ENCODE peak calls at places on chromosome 1, in seven cellular contexts. M, B, D, A, Q, L and G are unnamed samples.

GRCh38 chr1:16372535-16373340 is 5.7 kb downstream of the SZRD1 start:
- DNase-seq in B (no peak), D (no peak), Q (no peak), M (no peak), L (no peak), A (no peak), G (peak; percentile 35)

GRCh38 chr1:45478129-45478802 is 12.7 kb downstream of the TESK2 start:
- DNase-seq in B (no peak), M (no peak), A (no peak), Q (no peak), L (no peak), D (no peak), G (no peak)

GRCh38 chr1:26471498-26472329 is 526 bp upstream of the HMGN2 start:
- DNase-seq in A (no peak), D (peak; percentile 90), M (peak; percentile 88), L (peak; percentile 22), B (peak; percentile 69), Q (peak; percentile 65), G (peak; percentile 65)

GRCh38 chr1:152148991-152149390 is 10.0 kb downstream of the RPTN start:
- DNase-seq in B (no peak), A (no peak), D (no peak), Q (no peak), L (no peak), M (no peak), G (peak; percentile 54)

GRCh38 chr1:38208720-38209632 is 162.4 kb upstream of the POU3F1 start:
- DNase-seq in M (no peak), D (no peak), B (no peak), A (no peak), L (no peak), Q (no peak), G (no peak)

GRCh38 chr1:83999316-83999819 is 436 bp upstream of the TTLL7 start:
- DNase-seq in M (peak; percentile 81), D (peak; percentile 94), A (no peak), L (peak; percentile 11), B (peak; percentile 69), Q (peak; percentile 79), G (peak; percentile 73)

GRCh38 chr1:218620956-218621355 is 275.8 kb downstream of the TGFB2 start:
- DNase-seq in D (no peak), M (no peak), B (no peak), L (no peak), A (no peak), Q (no peak), G (peak; percentile 49)

GRCh38 chr1:233337505-233337904 is 10.0 kb downstream of the MAP3K21 start:
- DNase-seq in Q (no peak), A (no peak), B (no peak), L (no peak), D (no peak), M (no peak), G (no peak)

GRCh38 chr1:154736840-154737239 is 128.9 kb upstream of the ADAR start:
- DNase-seq in M (no peak), D (no peak), B (no peak), A (no peak), L (no peak), Q (no peak), G (peak; percentile 86)

GRCh38 chr1:245458234-245458633 is 303.4 kb downstream of the KIF26B start:
- DNase-seq in M (no peak), A (no peak), Q (no peak), L (no peak), D (no peak), B (no peak), G (no peak)

GRCh38 chr1:116690809-116691323 is 23.3 kb upstream of the IGSF3 start:
- DNase-seq in D (no peak), B (no peak), A (no peak), M (no peak), Q (no peak), L (no peak), G (no peak)

GRCh38 chr1:115411388-115412063 is 73.5 kb upstream of the NGF start:
- DNase-seq in A (no peak), Q (no peak), L (no peak), B (no peak), D (no peak), M (no peak), G (peak; percentile 92)

GRCh38 chr1:153475282-153475681 is 14.8 kb upstream of the S100A7 start:
- DNase-seq in Q (no peak), M (no peak), D (no peak), B (no peak), L (no peak), A (no peak), G (no peak)

GRCh38 chr1:20290624-20291597 is at the start of gene VWA5B1:
- DNase-seq in A (no peak), M (no peak), L (no peak), D (peak; percentile 94), B (no peak), Q (no peak), G (peak; percentile 1)

GRCh38 chr1:44423706-44424546 is 18.9 kb downstream of the RNF220 start:
- DNase-seq in L (no peak), Q (peak; percentile 47), B (peak; percentile 88), M (peak; percentile 78), A (no peak), D (no peak), G (peak; percentile 39)

GRCh38 chr1:21610027-21610426 is 59.1 kb downstream of the RAP1GAP start:
- DNase-seq in Q (no peak), L (no peak), B (no peak), M (no peak), A (no peak), D (no peak), G (no peak)

GRCh38 chr1:98327151-98327918 is 334.2 kb upstream of the SNX7 start:
- DNase-seq in D (peak; percentile 13), A (no peak), M (no peak), Q (no peak), B (no peak), L (no peak), G (peak; percentile 84)

GRCh38 chr1:56438901-56439551 is 140.3 kb downstream of the PLPP3 start:
- DNase-seq in M (no peak), D (no peak), A (no peak), Q (peak; percentile 23), L (no peak), B (no peak), G (no peak)

GRCh38 chr1:31410871-31411270 is 2.1 kb upstream of the SERINC2 start:
- DNase-seq in M (no peak), B (no peak), L (no peak), Q (no peak), D (no peak), A (no peak), G (peak; percentile 69)

GRCh38 chr1:21921100-21921875 is 15.8 kb downstream of the HSPG2 start:
- DNase-seq in M (peak; percentile 65), B (no peak), D (no peak), A (no peak), L (no peak), Q (no peak), G (no peak)

GRCh38 chr1:65425697-65426096 is 5.2 kb downstream of the LEPR start:
- DNase-seq in B (peak; percentile 89), M (no peak), Q (no peak), A (no peak), D (peak; percentile 18), L (no peak), G (peak; percentile 88)

GRCh38 chr1:100894622-100895539 is at the start of gene EXTL2:
- DNase-seq in L (peak; percentile 36), Q (peak; percentile 87), D (peak; percentile 92), A (peak; percentile 60), M (peak; percentile 90), B (peak; percentile 81), G (peak; percentile 79)

GRCh38 chr1:244217711-244218110 is 166.6 kb downstream of the ZBTB18 start:
- DNase-seq in M (no peak), B (no peak), L (no peak), D (no peak), Q (no peak), A (no peak), G (no peak)

GRCh38 chr1:205266584-205267305 is 39.0 kb downstream of the TMCC2 start:
- DNase-seq in M (no peak), B (no peak), A (no peak), L (no peak), Q (no peak), D (no peak), G (no peak)

GRCh38 chr1:202162418-202163280 is 2.2 kb upstream of the PTPN7 start:
- DNase-seq in A (peak; percentile 4), M (no peak), D (no peak), Q (no peak), L (no peak), B (no peak), G (no peak)

GRCh38 chr1:36622741-36623648 is 140.3 kb upstream of the CSF3R start:
- DNase-seq in A (no peak), Q (no peak), M (no peak), L (no peak), B (no peak), D (no peak), G (no peak)

GRCh38 chr1:3955196-3955772 is 55.2 kb upstream of the C1orf174 start:
- DNase-seq in Q (no peak), B (no peak), A (no peak), D (no peak), L (no peak), M (no peak), G (no peak)

GRCh38 chr1:178311164-178311563 is 185.6 kb downstream of the CLEC20A start:
- DNase-seq in D (no peak), L (no peak), Q (no peak), B (no peak), A (no peak), M (no peak), G (peak; percentile 29)

GRCh38 chr1:11320153-11320936 is 47.3 kb downstream of the UBIAD1 start:
- DNase-seq in A (peak; percentile 21), D (peak; percentile 81), B (no peak), L (peak; percentile 10), M (no peak), Q (no peak), G (no peak)